ENCODE peak calls at places on chromosomes 3 and 15, in four cellular contexts. P is GM12891, J is K562, A is GM12878. L is an unnamed sample.

GRCh38 chr3:170331143-170331542 is 26.4 kb upstream of the SKIL start:
- DNase-seq in P (no peak), A (no peak), J (no peak), L (no peak)

GRCh38 chr3:34444137-34444536 is 645.7 kb downstream of the PDCD6IP start:
- DNase-seq in J (no peak), A (no peak), P (no peak), L (no peak)

GRCh38 chr3:14775574-14775973 is 43.2 kb upstream of the FGD5 start:
- DNase-seq in A (no peak), J (no peak), P (no peak), L (no peak)

GRCh38 chr3:71103430-71103881 is 480.1 kb downstream of the FOXP1 start:
- DNase-seq in J (no peak), P (no peak), A (no peak), L (no peak)

GRCh38 chr15:27686376-27686775 is 412.7 kb downstream of the OCA2 start:
- DNase-seq in P (no peak), J (no peak), A (no peak), L (no peak)

GRCh38 chr3:70889162-70890045 is 577.0 kb upstream of the MDFIC2 start:
- DNase-seq in A (no peak), P (no peak), J (no peak), L (no peak)

GRCh38 chr3:51156147-51156546 is 228.9 kb upstream of the MANF start:
- DNase-seq in A (no peak), J (no peak), P (no peak), L (no peak)

GRCh38 chr3:172213168-172213567 is 173.8 kb downstream of the FNDC3B start:
- DNase-seq in A (peak; percentile 49), J (no peak), P (no peak), L (no peak)

GRCh38 chr15:56241374-56242085 is 2.1 kb downstream of the RFX7 start:
- DNase-seq in J (no peak), A (no peak), P (no peak), L (no peak)

DNA sequence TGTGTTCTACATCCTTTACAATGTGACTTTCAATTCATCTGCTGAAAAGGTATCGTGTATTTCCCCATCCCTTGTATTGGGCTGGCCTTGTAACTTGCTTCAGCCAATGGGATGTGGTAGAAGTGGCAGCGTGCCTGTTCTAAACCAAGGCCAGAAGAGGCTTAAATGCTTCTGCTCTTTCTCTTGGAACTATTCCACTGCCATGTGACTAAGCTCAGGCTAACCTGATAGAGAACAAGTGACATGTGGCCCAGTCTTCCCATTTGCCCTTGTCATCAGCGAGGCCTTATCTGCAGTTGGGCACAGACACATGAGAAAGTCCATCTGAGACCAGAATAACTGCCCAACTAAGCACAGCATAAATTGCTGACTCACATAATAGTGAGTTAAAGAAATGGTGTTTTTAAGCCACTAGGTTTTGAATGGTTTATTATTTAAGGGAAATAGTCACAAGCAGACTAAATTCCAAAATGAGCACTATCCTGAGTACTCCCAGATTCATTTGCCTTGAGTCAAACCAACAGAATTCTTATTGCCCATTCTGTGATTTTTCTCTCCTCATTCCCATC is 230.2 kb downstream of the CPNE4 start:
- DNase-seq in A (no peak), P (no peak), J (no peak), L (no peak)
- TF ChIP-seq SPI1 in A (no peak), P (no peak), J (no peak), L (no peak)

GRCh38 chr15:75062706-75063105 is 39.3 kb downstream of the PPCDC start:
- DNase-seq in J (no peak), A (no peak), P (no peak), L (no peak)
- TF ChIP-seq SPI1 in J (no peak), A (no peak), P (no peak), L (no peak)

DNA sequence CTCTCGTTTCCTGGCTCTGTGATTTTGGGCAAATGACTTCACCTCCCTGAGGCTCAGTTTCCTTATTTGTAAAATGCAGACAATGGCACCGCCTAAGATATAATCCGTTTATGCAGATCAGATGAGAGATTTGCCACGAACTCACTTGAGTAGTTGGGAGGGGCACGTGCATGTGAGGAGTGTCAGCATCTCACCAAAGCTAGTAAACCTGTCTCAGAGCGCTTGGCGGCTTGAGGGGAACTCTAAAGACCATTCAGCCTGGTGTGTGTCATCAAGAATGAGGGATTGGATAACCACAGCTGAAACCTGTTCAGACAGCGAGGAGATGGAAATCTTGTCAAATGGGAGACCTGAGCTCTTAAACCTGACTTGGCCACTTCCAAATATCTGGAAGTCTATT is 48.7 kb downstream of the BDH1 start:
- DNase-seq in A (no peak), P (no peak), J (no peak), L (no peak)
- TF ChIP-seq SPI1 in A (no peak), P (no peak), J (no peak), L (no peak)

GRCh38 chr3:120512655-120513054 is 61.9 kb upstream of the FSTL1 start:
- DNase-seq in A (no peak), J (no peak), P (no peak), L (no peak)

GRCh38 chr3:120502116-120502515 is 51.3 kb upstream of the FSTL1 start:
- DNase-seq in A (no peak), P (no peak), J (no peak), L (no peak)

GRCh38 chr3:120503727-120504616 is 53.2 kb upstream of the FSTL1 start:
- DNase-seq in P (no peak), A (no peak), J (no peak), L (no peak)

GRCh38 chr3:120506076-120506827 is 55.5 kb upstream of the FSTL1 start:
- DNase-seq in A (no peak), J (no peak), P (no peak), L (no peak)

DNA sequence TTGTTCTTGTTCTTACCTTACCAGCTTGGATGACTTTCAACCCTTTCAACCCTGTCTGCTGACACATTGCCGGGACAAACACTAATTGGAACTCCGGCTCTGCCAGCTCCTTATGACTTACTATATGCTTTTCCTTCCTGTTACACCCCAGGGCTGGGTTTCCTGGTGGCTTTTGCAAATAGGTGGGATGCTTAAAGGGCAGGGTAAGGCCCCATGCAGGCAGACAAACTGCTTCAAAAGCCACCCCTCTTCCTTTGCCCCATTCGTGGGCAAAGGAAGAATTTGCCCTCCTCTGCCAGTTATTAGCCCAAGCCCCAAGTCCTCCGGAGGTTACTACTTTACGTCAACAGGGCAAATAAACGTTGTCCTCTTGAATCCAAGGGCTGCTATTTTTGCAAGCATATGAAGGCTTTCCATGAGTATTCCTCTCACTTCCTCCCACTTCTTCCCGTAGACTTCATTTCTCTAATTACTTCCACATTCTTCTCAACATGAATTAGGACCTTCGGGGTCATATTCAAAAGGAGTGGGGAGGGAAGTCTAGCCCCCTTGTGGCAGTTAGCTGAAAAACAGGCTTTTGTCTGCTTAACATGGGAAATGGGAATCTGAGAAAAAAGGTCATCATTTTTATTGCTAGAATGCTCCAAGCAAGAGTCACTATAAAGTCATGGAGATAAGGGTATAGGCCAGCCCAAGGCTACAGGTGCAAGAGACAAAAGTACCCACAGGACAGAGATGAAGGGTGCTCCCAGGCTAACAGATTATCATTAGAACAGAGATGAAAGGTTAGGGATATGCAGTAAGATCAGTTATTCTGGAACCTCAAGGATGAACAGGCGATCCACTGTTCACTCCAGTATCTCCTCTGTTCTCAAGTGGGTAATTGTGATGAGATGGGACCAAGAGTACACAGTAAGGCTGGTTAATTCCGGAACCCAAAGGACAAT is 56.3 kb upstream of the FSTL1 start:
- DNase-seq in P (peak; percentile 10), J (peak; percentile 9), A (no peak), L (peak; percentile 9)
- TF ChIP-seq SPI1 in P (no peak), J (no peak), A (no peak), L (peak; percentile 29)

GRCh38 chr3:54928056-54928770 is at the start of gene LRTM1:
- DNase-seq in J (no peak), P (no peak), A (no peak), L (no peak)
- TF ChIP-seq SPI1 in J (no peak), P (no peak), A (no peak), L (no peak)